ENCODE peak calls at places on chromosomes 6 and 20, in four cellular contexts. One of them, this sample, is unnamed.

GRCh38 chr6:56644366-56644765 is 1.7 kb upstream of the DST start:
- DNase-seq in activated naive CD4-positive, alpha-beta T cell treated with anti-CD3 and anti-CD28 coated beads for 36 hours: no peak
- DNase-seq in HFFc6: no peak
- DNase-seq in NCI-H748 treated with DMSO at 0.1 percent for 48 hours: no peak
- DNase-seq in this sample: no peak

GRCh38 chr20:54091120-54091480 is 20.7 kb upstream of the BCAS1 start:
- DNase-seq in activated naive CD4-positive, alpha-beta T cell treated with anti-CD3 and anti-CD28 coated beads for 36 hours: no peak
- DNase-seq in HFFc6: no peak
- DNase-seq in NCI-H748 treated with DMSO at 0.1 percent for 48 hours: no peak
- DNase-seq in this sample: no peak

GRCh38 chr6:129215916-129216525 is 333.1 kb downstream of the LAMA2 start:
- DNase-seq in activated naive CD4-positive, alpha-beta T cell treated with anti-CD3 and anti-CD28 coated beads for 36 hours: no peak
- DNase-seq in HFFc6: peak; percentile 23
- DNase-seq in NCI-H748 treated with DMSO at 0.1 percent for 48 hours: no peak
- DNase-seq in this sample: no peak

GRCh38 chr20:38123021-38123587 is 42.0 kb downstream of the TGM2 start:
- DNase-seq in activated naive CD4-positive, alpha-beta T cell treated with anti-CD3 and anti-CD28 coated beads for 36 hours: no peak
- DNase-seq in HFFc6: peak; percentile 53
- DNase-seq in NCI-H748 treated with DMSO at 0.1 percent for 48 hours: no peak
- DNase-seq in this sample: no peak

GRCh38 chr6:160510199-160510598 is 153.9 kb downstream of the LPA start:
- DNase-seq in activated naive CD4-positive, alpha-beta T cell treated with anti-CD3 and anti-CD28 coated beads for 36 hours: no peak
- DNase-seq in HFFc6: peak; percentile 10
- DNase-seq in NCI-H748 treated with DMSO at 0.1 percent for 48 hours: no peak
- DNase-seq in this sample: no peak

GRCh38 chr6:41570270-41570615 is 24.1 kb downstream of the FOXP4 start:
- DNase-seq in activated naive CD4-positive, alpha-beta T cell treated with anti-CD3 and anti-CD28 coated beads for 36 hours: no peak
- DNase-seq in HFFc6: no peak
- DNase-seq in NCI-H748 treated with DMSO at 0.1 percent for 48 hours: no peak
- DNase-seq in this sample: no peak

GRCh38 chr6:49479308-49480004 is 16.3 kb downstream of the CENPQ start:
- DNase-seq in activated naive CD4-positive, alpha-beta T cell treated with anti-CD3 and anti-CD28 coated beads for 36 hours: no peak
- DNase-seq in HFFc6: no peak
- DNase-seq in NCI-H748 treated with DMSO at 0.1 percent for 48 hours: no peak
- DNase-seq in this sample: no peak

GRCh38 chr6:107657373-107657754 is 166.7 kb downstream of the SCML4 start:
- DNase-seq in activated naive CD4-positive, alpha-beta T cell treated with anti-CD3 and anti-CD28 coated beads for 36 hours: no peak
- DNase-seq in HFFc6: no peak
- DNase-seq in NCI-H748 treated with DMSO at 0.1 percent for 48 hours: no peak
- DNase-seq in this sample: no peak

GRCh38 chr6:73675466-73676098 is 20.4 kb upstream of the CD109 start:
- DNase-seq in activated naive CD4-positive, alpha-beta T cell treated with anti-CD3 and anti-CD28 coated beads for 36 hours: peak; percentile 87
- DNase-seq in HFFc6: peak; percentile 76
- DNase-seq in NCI-H748 treated with DMSO at 0.1 percent for 48 hours: peak; percentile 38
- DNase-seq in this sample: peak; percentile 67

GRCh38 chr20:47950103-47950502 is 164.8 kb upstream of the SULF2 start:
- DNase-seq in activated naive CD4-positive, alpha-beta T cell treated with anti-CD3 and anti-CD28 coated beads for 36 hours: no peak
- DNase-seq in HFFc6: no peak
- DNase-seq in NCI-H748 treated with DMSO at 0.1 percent for 48 hours: peak; percentile 22
- DNase-seq in this sample: peak; percentile 45

GRCh38 chr6:36121752-36122494 is 8.4 kb upstream of the MAPK13 start:
- DNase-seq in activated naive CD4-positive, alpha-beta T cell treated with anti-CD3 and anti-CD28 coated beads for 36 hours: no peak
- DNase-seq in HFFc6: no peak
- DNase-seq in NCI-H748 treated with DMSO at 0.1 percent for 48 hours: no peak
- DNase-seq in this sample: no peak

GRCh38 chr6:57040011-57040410 is 6.5 kb upstream of the KIAA1586 start:
- DNase-seq in activated naive CD4-positive, alpha-beta T cell treated with anti-CD3 and anti-CD28 coated beads for 36 hours: peak; percentile 15
- DNase-seq in HFFc6: no peak
- DNase-seq in NCI-H748 treated with DMSO at 0.1 percent for 48 hours: no peak
- DNase-seq in this sample: no peak

GRCh38 chr6:127420558-127420957 is 38.6 kb downstream of the KIAA0408 start:
- DNase-seq in activated naive CD4-positive, alpha-beta T cell treated with anti-CD3 and anti-CD28 coated beads for 36 hours: peak; percentile 92
- DNase-seq in HFFc6: peak; percentile 91
- DNase-seq in NCI-H748 treated with DMSO at 0.1 percent for 48 hours: no peak
- DNase-seq in this sample: peak; percentile 83

This sample was measured in RCC 7860.